ENCODE peak calls at places on chromosomes 11 and 22, in four cellular contexts. K, N, S and B are unnamed samples.

GRCh38 chr22:26707581-26707980 is 50.2 kb downstream of the MIAT start:
- DNase-seq in K (no peak), N (no peak), S (no peak), B (no peak)

GRCh38 chr11:110092577-110093406 is at the start of gene ZC3H12C:
- DNase-seq in K (peak), N (peak), S (peak), B (no peak)

GRCh38 chr11:78192223-78192719 is 3.6 kb downstream of the USP35 start:
- DNase-seq in K (no peak), N (no peak), S (no peak), B (no peak)

GRCh38 chr22:35559354-35560005 is 18.8 kb downstream of the RASD2 start:
- DNase-seq in K (no peak), N (no peak), S (no peak), B (no peak)

GRCh38 chr22:39343259-39344045 is 6.3 kb upstream of the SYNGR1 start:
- DNase-seq in K (peak), N (peak), S (no peak), B (peak)

GRCh38 chr11:128757886-128758612 is 64.2 kb downstream of the FLI1 start:
- DNase-seq in K (no peak), N (no peak), S (no peak), B (no peak)

GRCh38 chr11:86551286-86551685 is 121.1 kb downstream of the ME3 start:
- DNase-seq in K (no peak), N (peak), S (no peak), B (no peak)

GRCh38 chr11:75275581-75275980 is 35.0 kb downstream of the TPBGL start:
- DNase-seq in K (no peak), N (no peak), S (no peak), B (peak)

GRCh38 chr11:95531116-95531515 is 258.5 kb downstream of the FAM76B start:
- DNase-seq in K (no peak), N (peak), S (no peak), B (no peak)

GRCh38 chr22:45830531-45831245 is 146.3 kb downstream of the WNT7B start:
- DNase-seq in K (no peak), N (peak), S (no peak), B (no peak)

GRCh38 chr11:6268811-6269210 is 9.2 kb downstream of the CCKBR start:
- DNase-seq in K (no peak), N (no peak), S (no peak), B (no peak)

GRCh38 chr11:12537778-12538401 is 136.3 kb upstream of the TEAD1 start:
- DNase-seq in K (no peak), N (peak), S (no peak), B (no peak)

GRCh38 chr11:96715208-96715607 is 325.4 kb downstream of the JRKL start:
- DNase-seq in K (no peak), N (peak), S (no peak), B (no peak)

GRCh38 chr11:8018742-8019631 is 31.9 kb downstream of the EIF3F start:
- DNase-seq in K (no peak), N (peak), S (peak), B (no peak)

GRCh38 chr22:30000566-30000965 is 79.7 kb upstream of the HORMAD2 start:
- DNase-seq in K (no peak), N (peak), S (no peak), B (no peak)

GRCh38 chr22:36640106-36640672 is 63.4 kb downstream of the CACNG2 start:
- DNase-seq in K (no peak), N (no peak), S (no peak), B (no peak)

GRCh38 chr11:69546735-69547370 is 65.4 kb downstream of the LINC01488 start:
- DNase-seq in K (no peak), N (no peak), S (no peak), B (no peak)

GRCh38 chr11:35106595-35106994 is 32.4 kb upstream of the CD44 start:
- DNase-seq in K (no peak), N (no peak), S (no peak), B (peak)

GRCh38 chr22:40443675-40444482 is 73.5 kb downstream of the SGSM3 start:
- DNase-seq in K (no peak), N (no peak), S (no peak), B (no peak)

GRCh38 chr22:35426801-35427140 is 26.8 kb downstream of the MCM5 start:
- DNase-seq in K (no peak), N (no peak), S (peak), B (no peak)

GRCh38 chr11:65207918-65208784 is 26.4 kb downstream of the CAPN1 start:
- DNase-seq in K (no peak), N (no peak), S (no peak), B (no peak)

GRCh38 chr11:128481135-128481534 is 106.2 kb downstream of the ETS1 start:
- DNase-seq in K (no peak), N (peak), S (no peak), B (no peak)

GRCh38 chr11:48063424-48063978 is 83.1 kb downstream of the PTPRJ start:
- DNase-seq in K (peak), N (peak), S (no peak), B (no peak)

GRCh38 chr11:112279901-112280267 is 19.2 kb upstream of the PLET1 start:
- DNase-seq in K (no peak), N (peak), S (peak), B (peak)

GRCh38 chr22:25161916-25162530 is 37.6 kb upstream of the CRYBB3 start:
- DNase-seq in K (no peak), N (no peak), S (no peak), B (no peak)

GRCh38 chr22:30541979-30542810 is 4.3 kb downstream of the SEC14L6 start:
- DNase-seq in K (no peak), N (peak), S (peak), B (no peak)

GRCh38 chr11:120324932-120325810 is at the start of gene TLCD5:
- DNase-seq in K (peak), N (peak), S (peak), B (no peak)

GRCh38 chr11:34464591-34465036 is 25.9 kb downstream of the CAT start:
- DNase-seq in K (no peak), N (no peak), S (no peak), B (no peak)

GRCh38 chr22:21632237-21632895 is at the start of gene CCDC116:
- DNase-seq in K (no peak), N (no peak), S (no peak), B (peak)

GRCh38 chr22:36423461-36424404 is 36.0 kb upstream of the MYH9 start:
- DNase-seq in K (no peak), N (peak), S (no peak), B (no peak)

GRCh38 chr11:109739374-109739773 is 317.4 kb downstream of the C11orf87 start:
- DNase-seq in K (no peak), N (no peak), S (no peak), B (no peak)

GRCh38 chr22:41816241-41816640 is 15.8 kb downstream of the CCDC134 start:
- DNase-seq in K (no peak), N (no peak), S (no peak), B (no peak)

GRCh38 chr22:41815716-41816115 is 15.2 kb downstream of the CCDC134 start:
- DNase-seq in K (no peak), N (no peak), S (no peak), B (no peak)

GRCh38 chr22:41816871-41817270 is 16.0 kb upstream of the SREBF2 start:
- DNase-seq in K (no peak), N (no peak), S (no peak), B (no peak)

GRCh38 chr22:41812805-41813545 is 12.5 kb downstream of the CCDC134 start:
- DNase-seq in K (no peak), N (no peak), S (no peak), B (no peak)

GRCh38 chr22:41813726-41814410 is 13.4 kb downstream of the CCDC134 start:
- DNase-seq in K (no peak), N (no peak), S (no peak), B (no peak)
- H2AFZ ChIP-seq in K (no peak), N (no peak), S (no peak), B (no peak)

DNA sequence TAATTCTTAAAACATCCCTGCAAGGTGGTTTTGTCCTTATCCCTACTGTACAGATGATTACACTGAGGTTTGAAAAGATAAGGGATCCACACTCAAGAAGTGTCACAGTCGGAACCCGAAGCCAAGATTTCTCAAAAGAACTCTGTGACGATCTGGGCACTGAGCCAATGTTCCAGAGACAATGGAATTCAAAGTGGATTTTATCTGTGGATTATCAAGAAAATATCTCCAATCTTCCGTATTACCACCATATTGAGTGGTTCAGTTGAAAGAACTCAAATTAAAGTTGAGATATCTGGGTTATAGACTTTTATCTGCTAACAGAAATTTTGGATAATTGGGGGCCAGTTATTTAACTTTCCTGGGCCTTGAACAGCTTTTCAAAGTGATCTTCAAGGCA is 100.0 kb upstream of the GRAMD1B start:
- DNase-seq in K (no peak), N (no peak), S (no peak), B (no peak)
- H2AFZ ChIP-seq in K (no peak), N (no peak), S (no peak), B (no peak)

DNA sequence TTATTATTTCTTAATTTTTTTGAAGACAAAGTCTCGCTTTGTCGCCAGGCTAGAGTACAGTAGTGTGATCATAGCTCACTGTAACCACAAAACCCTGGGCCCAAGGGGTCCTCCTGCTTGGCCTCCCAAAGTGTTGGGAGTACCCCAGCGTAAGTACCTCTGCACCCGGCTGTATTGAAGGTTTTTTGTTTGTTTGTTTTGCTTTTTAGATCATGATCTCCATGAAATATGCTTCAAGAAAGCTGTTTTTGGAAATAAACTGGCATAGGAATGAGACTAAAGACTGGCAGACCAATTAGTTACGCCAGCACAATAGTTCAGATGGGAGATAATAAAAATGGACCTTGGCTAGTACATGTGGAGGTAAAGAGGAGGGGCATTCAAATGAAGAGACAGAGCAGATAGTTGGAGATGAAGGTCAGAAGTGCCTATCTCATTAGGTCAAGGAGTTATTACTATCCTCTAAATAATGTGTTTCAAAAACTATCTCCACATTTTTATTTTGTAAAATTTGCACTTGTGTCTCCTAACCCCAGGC is 4.1 kb upstream of the MRPL48 start:
- DNase-seq in K (no peak), N (no peak), S (no peak), B (no peak)
- H2AFZ ChIP-seq in K (no peak), N (no peak), S (no peak), B (no peak)

DNA sequence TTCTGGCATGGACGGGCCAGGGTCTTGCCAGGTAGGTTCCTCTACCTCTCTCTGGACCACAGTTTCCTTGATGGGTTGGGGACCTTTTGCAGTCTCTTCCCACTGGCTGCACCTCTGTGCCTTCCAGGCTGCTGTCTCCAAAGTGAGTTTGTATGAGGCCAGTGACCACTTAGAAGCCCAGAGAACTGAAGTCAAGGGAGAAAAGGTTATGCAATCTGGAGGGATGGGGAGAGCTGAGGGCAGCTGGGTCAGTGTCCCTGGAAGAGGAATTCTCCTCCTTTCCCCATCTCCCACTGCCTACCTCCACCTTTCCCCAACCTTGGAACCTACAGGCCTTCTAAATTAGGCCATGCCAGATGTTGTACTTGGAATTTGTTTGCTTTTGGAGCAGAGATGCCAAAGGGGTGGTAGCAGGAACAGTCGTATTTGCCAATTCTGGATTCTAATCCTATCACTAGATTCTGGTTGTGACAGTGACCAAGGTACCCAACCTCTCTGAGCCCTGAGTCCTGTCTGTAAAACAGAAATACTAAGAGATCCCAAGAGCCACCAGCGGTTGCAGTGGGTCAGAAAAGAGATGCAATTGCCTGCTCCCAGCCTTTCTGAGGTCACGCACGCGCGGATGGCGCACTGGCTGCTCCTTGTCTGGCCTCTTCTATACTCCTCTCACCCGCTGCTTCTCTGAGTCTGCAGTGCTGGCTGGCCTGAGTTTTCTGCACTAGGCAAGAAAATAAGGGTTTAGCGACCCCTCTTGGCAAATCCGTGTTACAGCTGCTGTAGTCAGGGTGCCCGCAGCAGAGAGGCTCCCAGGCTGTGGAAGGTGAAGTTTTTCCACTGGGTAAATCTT is 10.7 kb upstream of the ACCSL start:
- DNase-seq in K (peak), N (peak), S (peak), B (peak)
- H2AFZ ChIP-seq in K (peak), N (no peak), S (peak), B (no peak)

GRCh38 chr11:126628790-126629621 is 273.5 kb downstream of the ST3GAL4 start:
- DNase-seq in K (no peak), N (no peak), S (no peak), B (no peak)
- H2AFZ ChIP-seq in K (no peak), N (no peak), S (no peak), B (no peak)

GRCh38 chr11:19614370-19614936 is 98.2 kb upstream of the NAV2 start:
- DNase-seq in K (no peak), N (no peak), S (no peak), B (no peak)

GRCh38 chr11:19617830-19618523 is 94.7 kb upstream of the NAV2 start:
- DNase-seq in K (no peak), N (no peak), S (no peak), B (no peak)

GRCh38 chr11:19615503-19615902 is 97.1 kb upstream of the NAV2 start:
- DNase-seq in K (no peak), N (no peak), S (no peak), B (no peak)
- H2AFZ ChIP-seq in K (no peak), N (no peak), S (no peak), B (no peak)

DNA sequence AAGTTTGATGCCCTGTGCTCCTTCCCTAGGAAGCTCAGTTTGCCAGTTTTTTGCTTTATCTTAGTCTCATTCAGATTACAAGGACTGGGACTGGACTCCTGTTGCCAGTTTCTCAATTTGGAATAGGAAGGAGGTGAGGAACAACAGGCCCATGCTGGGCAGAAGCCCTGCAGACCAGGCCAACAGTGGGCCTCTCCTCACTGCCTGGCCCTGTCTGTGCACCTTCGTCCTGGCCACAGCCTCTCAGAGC is 23.7 kb downstream of the MED15 start:
- DNase-seq in K (no peak), N (no peak), S (no peak), B (no peak)
- H2AFZ ChIP-seq in K (no peak), N (no peak), S (no peak), B (no peak)

GRCh38 chr11:11084337-11084736 is 226.5 kb upstream of the ZBED5 start:
- DNase-seq in K (no peak), N (no peak), S (no peak), B (no peak)
- H2AFZ ChIP-seq in K (no peak), N (no peak), S (no peak), B (no peak)

GRCh38 chr22:42743501-42743991 is 22.9 kb upstream of the A4GALT start:
- DNase-seq in K (no peak), N (peak), S (no peak), B (no peak)

GRCh38 chr22:42745118-42745517 is 24.4 kb upstream of the A4GALT start:
- DNase-seq in K (no peak), N (peak), S (no peak), B (no peak)

GRCh38 chr22:42747701-42748513 is 27.2 kb upstream of the A4GALT start:
- DNase-seq in K (no peak), N (peak), S (no peak), B (no peak)

GRCh38 chr22:42742940-42743339 is 22.3 kb upstream of the A4GALT start:
- DNase-seq in K (no peak), N (no peak), S (no peak), B (no peak)
- H2AFZ ChIP-seq in K (no peak), N (no peak), S (peak), B (no peak)

GRCh38 chr11:67497656-67498291 is 7.4 kb downstream of the PITPNM1 start:
- DNase-seq in K (no peak), N (no peak), S (no peak), B (no peak)
- H2AFZ ChIP-seq in K (no peak), N (no peak), S (no peak), B (no peak)